ENCODE peak calls at places on chromosomes 1 and 21, in eight cellular contexts. E, J, Z, M, R, H, Q and T are unnamed samples.

GRCh38 chr21:42373181-42373907 is 7.0 kb upstream of the TFF1 start:
- DNase-seq in E (no peak), J (no peak), Z (no peak), M (no peak), R (no peak), H (no peak), Q (no peak), T (no peak)

GRCh38 chr21:39451332-39452206 is at the start of gene SH3BGR:
- DNase-seq in E (no peak), J (peak; percentile 41), Z (no peak), M (peak; percentile 81), R (peak; percentile 53), H (no peak), Q (no peak), T (peak; percentile 89)

GRCh38 chr1:247407180-247407616 is 8.8 kb upstream of the NLRP3 start:
- DNase-seq in E (no peak), J (no peak), Z (peak; percentile 68), M (no peak), R (no peak), H (peak; percentile 65), Q (no peak), T (no peak)

GRCh38 chr1:92543131-92544055 is 56.7 kb upstream of the GFI1 start:
- DNase-seq in E (no peak), J (no peak), Z (no peak), M (no peak), R (no peak), H (no peak), Q (no peak), T (no peak)

GRCh38 chr21:42747267-42747701 is 93.9 kb downstream of the PDE9A start:
- DNase-seq in E (no peak), J (no peak), Z (no peak), M (no peak), R (no peak), H (no peak), Q (no peak), T (no peak)

GRCh38 chr1:170970256-170970655 is 34.9 kb downstream of the MROH9 start:
- DNase-seq in E (no peak), J (no peak), Z (no peak), M (no peak), R (no peak), H (no peak), Q (no peak), T (no peak)

GRCh38 chr1:216600730-216601426 is 122.4 kb downstream of the ESRRG start:
- DNase-seq in E (peak; percentile 72), J (peak; percentile 70), Z (peak; percentile 42), M (peak; percentile 76), R (peak; percentile 3), H (peak; percentile 34), Q (peak; percentile 78), T (peak; percentile 58)

GRCh38 chr1:30523055-30524020 is 200.0 kb downstream of the MATN1 start:
- DNase-seq in E (no peak), J (peak; percentile 76), Z (no peak), M (peak; percentile 53), R (no peak), H (no peak), Q (peak; percentile 48), T (no peak)

GRCh38 chr1:22471078-22471477 is 19.4 kb downstream of the ZBTB40 start:
- DNase-seq in E (no peak), J (no peak), Z (no peak), M (peak; percentile 62), R (no peak), H (no peak), Q (peak; percentile 54), T (no peak)

DNA sequence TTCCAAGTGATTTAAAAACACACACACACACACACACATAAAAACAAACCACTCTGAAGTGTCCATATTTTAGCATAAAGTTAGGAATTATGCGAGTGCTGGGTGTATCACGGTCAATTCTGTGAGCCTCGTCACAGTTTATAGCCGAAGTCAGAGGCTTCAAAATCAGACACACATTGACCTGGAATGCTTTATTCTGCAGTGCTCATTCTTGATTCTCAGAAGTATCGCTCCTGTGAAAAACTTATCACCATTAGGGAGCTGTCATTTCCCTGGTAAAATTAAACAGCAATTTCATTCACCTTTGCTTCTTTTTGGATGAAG is 8.7 kb upstream of the IRF2BP2 start:
- DNase-seq in E (no peak), J (no peak), Z (no peak), M (no peak), R (no peak), H (no peak), Q (no peak), T (no peak)
- TF ChIP-seq CTCF in E (no peak), J (no peak), Z (no peak), M (no peak), R (no peak), H (no peak), Q (no peak), T (no peak)

DNA sequence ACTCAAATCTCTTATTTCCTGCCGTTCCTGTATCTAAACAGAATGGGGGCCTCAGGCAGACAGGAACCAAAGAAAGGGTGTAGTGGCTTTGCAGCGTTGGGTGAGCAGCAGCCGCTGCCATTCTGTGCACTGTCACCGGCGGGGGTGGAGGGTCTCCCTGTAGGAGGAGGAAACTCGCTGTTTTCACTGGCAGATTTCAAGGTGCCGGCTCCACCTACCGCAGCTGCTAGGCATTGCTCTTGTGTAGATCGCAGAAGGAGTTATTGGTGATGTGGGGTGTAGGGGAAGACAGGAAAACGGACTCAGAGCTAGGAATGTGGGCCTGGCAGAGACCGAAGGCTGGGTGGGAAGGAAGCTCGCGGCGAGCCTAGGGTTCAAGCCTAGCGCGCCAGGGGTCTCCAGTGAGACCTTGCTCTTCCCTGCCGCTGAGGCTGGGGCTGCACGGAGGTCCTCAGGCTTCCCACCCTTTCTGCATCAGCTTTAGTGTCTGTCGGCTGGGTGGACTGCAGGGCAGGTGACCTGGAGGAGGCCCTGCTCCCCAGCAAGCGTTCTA is 20.8 kb downstream of the ATP5PO start:
- DNase-seq in E (peak; percentile 81), J (peak; percentile 81), Z (peak; percentile 72), M (peak; percentile 77), R (peak; percentile 50), H (peak; percentile 77), Q (peak; percentile 89), T (peak; percentile 79)
- TF ChIP-seq CTCF in E (peak; percentile 38), J (peak; percentile 82), Z (peak; percentile 57), M (peak; percentile 40), R (peak; percentile 72), H (peak; percentile 55), Q (peak; percentile 87), T (peak; percentile 76)

DNA sequence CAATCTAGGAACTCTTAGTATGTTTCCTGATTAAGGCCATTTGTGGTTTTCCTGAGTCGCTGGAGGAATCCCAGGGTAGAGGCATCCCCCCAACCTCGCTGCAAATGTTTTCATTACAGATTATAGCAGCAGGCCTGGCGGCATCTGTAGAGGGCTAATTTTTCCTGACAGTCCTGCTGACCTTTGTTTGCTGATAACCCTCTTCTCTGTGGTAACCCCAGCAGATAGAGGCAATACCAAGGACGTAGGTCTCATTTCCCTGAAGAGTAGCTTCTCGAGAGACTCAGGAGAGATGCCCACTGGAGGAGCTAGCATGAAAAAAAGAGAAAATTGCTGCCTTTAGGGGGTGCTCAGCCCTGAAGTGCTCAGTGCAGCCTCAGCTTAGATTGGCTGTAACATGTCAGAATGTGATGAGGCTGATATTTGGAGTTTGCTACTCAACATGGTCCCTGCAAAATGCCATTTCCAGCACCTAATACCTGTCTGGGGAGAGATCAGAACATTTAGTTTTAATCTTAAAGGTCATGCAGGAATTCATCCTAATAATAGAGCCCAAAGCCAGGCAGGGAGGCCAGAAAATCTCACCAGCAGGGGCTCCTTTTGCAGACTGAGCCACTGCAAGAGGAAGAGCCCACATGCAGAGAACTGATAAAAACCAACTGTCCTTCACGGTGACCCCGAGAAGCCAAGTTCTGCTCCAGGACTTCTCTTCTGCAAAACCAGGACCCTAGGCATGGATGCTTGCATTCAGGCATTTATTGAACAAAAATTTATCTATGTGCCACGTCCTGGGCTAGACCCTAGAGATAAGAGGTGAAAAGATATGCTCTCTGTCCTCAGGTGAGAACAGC is 184.5 kb downstream of the KAZN start:
- DNase-seq in E (no peak), J (no peak), Z (no peak), M (no peak), R (no peak), H (no peak), Q (no peak), T (no peak)
- TF ChIP-seq CTCF in E (no peak), J (no peak), Z (no peak), M (no peak), R (no peak), H (no peak), Q (peak; percentile 10), T (no peak)

DNA sequence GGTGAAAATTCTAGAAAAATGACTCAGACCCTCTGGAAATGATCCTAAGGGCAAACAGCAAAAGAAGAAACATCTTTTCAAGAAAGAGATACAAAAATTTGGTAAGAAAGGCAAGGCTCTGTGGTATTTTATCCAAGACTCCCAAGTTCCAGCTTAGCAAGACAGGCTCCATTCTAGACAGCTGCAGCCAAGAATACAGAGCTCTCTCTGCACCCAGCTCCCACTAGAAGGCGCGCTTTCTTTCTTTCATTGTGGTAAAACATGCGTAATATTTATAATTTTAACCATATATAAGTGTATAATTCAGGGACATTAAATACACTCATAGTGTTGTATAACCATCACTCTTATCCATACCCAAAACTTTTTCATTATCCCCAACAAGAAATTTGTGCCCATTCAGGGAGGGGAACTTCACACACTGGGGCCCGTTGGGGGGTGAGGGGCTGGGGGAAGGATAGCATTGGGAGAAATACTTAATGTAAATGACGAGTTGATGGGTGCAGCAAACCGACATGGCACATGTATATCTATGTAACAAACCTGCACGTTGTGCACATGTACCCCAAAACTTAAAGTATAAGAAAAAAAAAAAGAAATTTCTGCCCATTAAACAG is 2.2 kb upstream of the HFM1 start:
- DNase-seq in E (no peak), J (peak; percentile 25), Z (no peak), M (no peak), R (no peak), H (no peak), Q (no peak), T (no peak)
- TF ChIP-seq CTCF in E (no peak), J (peak; percentile 44), Z (no peak), M (no peak), R (no peak), H (no peak), Q (peak; percentile 26), T (no peak)

DNA sequence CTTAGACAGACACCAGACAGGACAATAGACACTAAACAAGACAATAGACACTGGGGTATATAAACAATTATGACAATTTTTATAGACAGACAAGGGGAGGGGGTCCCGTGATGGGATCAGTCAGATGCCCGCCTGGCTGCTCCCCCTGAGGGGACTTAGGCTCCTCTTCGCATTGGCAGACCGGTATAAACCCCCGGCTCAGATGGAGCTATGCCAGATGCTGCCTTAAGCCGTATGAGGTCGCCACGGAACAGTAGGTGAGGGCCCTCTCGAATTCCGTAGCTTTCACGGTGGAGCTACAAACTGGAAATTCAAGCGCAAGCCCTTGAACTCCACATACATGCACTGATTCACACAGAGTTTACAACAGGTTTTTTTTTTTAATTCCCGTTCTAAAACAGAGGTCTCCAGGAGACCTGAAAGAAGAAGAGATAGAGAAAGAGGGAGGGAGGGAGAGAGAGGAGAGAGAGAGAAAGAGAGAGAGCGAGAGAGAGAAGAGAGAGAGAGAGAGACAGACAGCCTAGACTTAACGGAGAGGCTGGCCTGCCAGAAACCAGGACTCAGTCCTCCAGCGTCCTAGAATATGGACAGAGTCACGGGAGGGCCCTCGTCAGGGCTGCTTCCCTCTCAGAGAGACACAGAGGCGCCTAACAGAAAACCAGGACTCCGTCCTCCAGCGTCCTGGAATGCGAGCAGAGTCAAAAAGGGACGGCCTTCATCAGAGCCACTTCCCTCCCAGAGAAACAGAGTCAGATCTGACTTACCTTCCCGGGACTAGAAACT is 24.4 kb upstream of the TMEM54 start:
- DNase-seq in E (peak; percentile 43), J (peak; percentile 48), Z (no peak), M (no peak), R (no peak), H (no peak), Q (no peak), T (no peak)
- TF ChIP-seq CTCF in E (no peak), J (no peak), Z (peak; percentile 11), M (no peak), R (no peak), H (peak; percentile 28), Q (no peak), T (no peak)